ENCODE peak calls at places on chromosome 5, in four cellular contexts. J is colonic mucosa, B is endothelial cell, L is choroid plexus epithelial cell. H is an unnamed sample.
A peak's percentile ranks its signal among the peaks of the same experiment; 100 is the strongest.

GRCh38 chr5:122937914-122938313 is 92.5 kb downstream of the SNX24 start:
- DNase-seq in J (no peak), B (no peak), L (peak; percentile 25), H (no peak)

GRCh38 chr5:44266882-44267577 is 122.2 kb downstream of the FGF10 start:
- DNase-seq in J (peak; percentile 16), B (peak; percentile 33), L (no peak), H (no peak)

GRCh38 chr5:66411701-66412100 is 184.5 kb upstream of the MAST4 start:
- DNase-seq in J (no peak), B (no peak), L (no peak), H (no peak)

GRCh38 chr5:66529182-66529581 is 67.0 kb upstream of the MAST4 start:
- DNase-seq in J (no peak), B (peak; percentile 8), L (no peak), H (no peak)

GRCh38 chr5:146703899-146704298 is 174.7 kb downstream of the PPP2R2B start:
- DNase-seq in J (no peak), B (no peak), L (no peak), H (no peak)

GRCh38 chr5:36691993-36692392 is 85.6 kb downstream of the SLC1A3 start:
- DNase-seq in J (no peak), B (no peak), L (no peak), H (no peak)

GRCh38 chr5:77725646-77726045 is 50.5 kb downstream of the TBCA start:
- DNase-seq in J (no peak), B (no peak), L (peak; percentile 18), H (no peak)

GRCh38 chr5:118451697-118452247 is 536.6 kb downstream of the DTWD2 start:
- DNase-seq in J (no peak), B (no peak), L (no peak), H (no peak)

GRCh38 chr5:139982157-139982974 is 60.7 kb downstream of the NRG2 start:
- DNase-seq in J (no peak), B (no peak), L (peak; percentile 21), H (no peak)

GRCh38 chr5:9196403-9197224 is 349.3 kb downstream of the SEMA5A start:
- DNase-seq in J (no peak), B (no peak), L (peak; percentile 88), H (no peak)

GRCh38 chr5:1004598-1005361 is 3.8 kb upstream of the NKD2 start:
- DNase-seq in J (peak; percentile 70), B (peak; percentile 66), L (peak; percentile 33), H (no peak)

GRCh38 chr5:125277494-125278154 is 531.2 kb upstream of the ZNF608 start:
- DNase-seq in J (no peak), B (no peak), L (peak; percentile 82), H (no peak)

GRCh38 chr5:35247645-35248034 is 17.4 kb upstream of the PRLR start:
- DNase-seq in J (no peak), B (no peak), L (peak; percentile 41), H (no peak)

GRCh38 chr5:136034976-136035375 is 6.2 kb downstream of the TGFBI start:
- DNase-seq in J (no peak), B (no peak), L (no peak), H (no peak)

GRCh38 chr5:143400541-143401252 is 2.8 kb downstream of the NR3C1 start:
- DNase-seq in J (no peak), B (no peak), L (peak; percentile 79), H (no peak)

H was measured in NCI-H2081 treated with DMSO at 0.1 percent for 48 hours.